ENCODE peak calls at places on chromosomes 5 and 9, in eight cellular contexts. C is ovary, L is lower lobe of right lung, R is PC-3, M is IMR-90, V is sigmoid colon, P is endodermal cell, I is tibial nerve. W is an unnamed sample.

GRCh38 chr5:1669276-1670155 is 130.1 kb downstream of the MRPL36 start:
- DNase-seq in C (no peak), L (no peak), R (no peak), M (no peak), V (no peak), P (no peak), I (no peak), W (peak; percentile 53)

GRCh38 chr9:37410969-37411785 is 11.3 kb upstream of the GRHPR start:
- DNase-seq in C (no peak), L (no peak), R (no peak), M (peak; percentile 15), V (no peak), P (peak; percentile 81), I (no peak), W (no peak)

GRCh38 chr9:116008278-116008677 is 145.3 kb upstream of the PAPPA start:
- DNase-seq in C (no peak), L (no peak), R (peak; percentile 78), M (peak; percentile 52), V (no peak), P (no peak), I (no peak), W (no peak)

GRCh38 chr9:33300546-33300945 is 10.2 kb downstream of the NFX1 start:
- DNase-seq in C (no peak), L (no peak), R (no peak), M (no peak), V (no peak), P (no peak), I (no peak), W (no peak)

GRCh38 chr9:4670591-4670990 is 4.3 kb upstream of the SPATA6L start:
- DNase-seq in C (no peak), L (no peak), R (no peak), M (no peak), V (no peak), P (no peak), I (no peak), W (no peak)

GRCh38 chr9:6007770-6008168 is 7.7 kb downstream of the RANBP6 start:
- DNase-seq in C (peak; percentile 91), L (peak; percentile 85), R (peak; percentile 49), M (peak; percentile 42), V (peak; percentile 91), P (peak; percentile 94), I (peak; percentile 60), W (peak; percentile 67)

GRCh38 chr5:107378218-107378899 is 292.4 kb downstream of the EFNA5 start:
- DNase-seq in C (no peak), L (no peak), R (peak; percentile 2), M (peak; percentile 18), V (no peak), P (no peak), I (no peak), W (no peak)

GRCh38 chr5:33370135-33370472 is 70.7 kb upstream of the TARS1 start:
- DNase-seq in C (no peak), L (no peak), R (peak; percentile 82), M (peak; percentile 99), V (peak; percentile 71), P (no peak), I (no peak), W (no peak)

GRCh38 chr9:123150708-123151503 is 117.4 kb downstream of the GPR21 start:
- DNase-seq in C (no peak), L (no peak), R (peak; percentile 2), M (peak; percentile 41), V (no peak), P (no peak), I (no peak), W (no peak)

GRCh38 chr9:78158286-78158685 is 77.6 kb upstream of the CEP78 start:
- DNase-seq in C (no peak), L (no peak), R (no peak), M (no peak), V (no peak), P (no peak), I (no peak), W (no peak)

GRCh38 chr9:114046876-114047275 is 31.2 kb downstream of the AMBP start:
- DNase-seq in C (no peak), L (no peak), R (peak; percentile 33), M (peak; percentile 52), V (no peak), P (no peak), I (no peak), W (no peak)

GRCh38 chr9:30967484-30967883 is 1417.0 kb upstream of the ACO1 start:
- DNase-seq in C (no peak), L (no peak), R (peak; percentile 3), M (no peak), V (no peak), P (no peak), I (no peak), W (no peak)

GRCh38 chr5:16600397-16600796 is 16.4 kb downstream of the RETREG1 start:
- DNase-seq in C (peak; percentile 86), L (peak; percentile 78), R (no peak), M (no peak), V (peak; percentile 73), P (no peak), I (peak; percentile 72), W (peak; percentile 77)

GRCh38 chr5:144207875-144208444 is 37.3 kb downstream of the KCTD16 start:
- DNase-seq in C (no peak), L (no peak), R (no peak), M (no peak), V (no peak), P (no peak), I (no peak), W (no peak)
- H3K4me3 ChIP-seq in C (no peak overlapping the region), L (peak overlapping the region; percentile 14), R (no peak overlapping the region), M (no peak overlapping the region), V (no peak overlapping the region), P (no peak overlapping the region), I (no peak overlapping the region), W (no peak overlapping the region)

GRCh38 chr9:68574150-68574549 is 33.5 kb upstream of the TMEM252 start:
- DNase-seq in C (no peak), L (no peak), R (peak; percentile 35), M (no peak), V (no peak), P (no peak), I (no peak), W (no peak)
- TF ChIP-seq CTCF in C (no peak), L (peak; percentile 18), R (peak; percentile 56), M (peak; percentile 24), V (peak; percentile 22), P (peak; percentile 48), I (no peak), W (no peak)

GRCh38 chr5:136033244-136033643 is 4.5 kb downstream of the TGFBI start:
- DNase-seq in C (no peak), L (no peak), R (no peak), M (no peak), V (no peak), P (no peak), I (no peak), W (no peak)
- H3K4me1 ChIP-seq in C (peaks cover 4% of the 10 kb centered on the region), L (peaks cover 69% of the 10 kb centered on the region), R (peaks cover 40% of the 10 kb centered on the region), M (peaks cover 26% of the 10 kb centered on the region), V (peaks cover 47% of the 10 kb centered on the region), P (no peaks in the 10 kb centered on the region), I (peaks cover 76% of the 10 kb centered on the region), W (peaks cover 73% of the 10 kb centered on the region)

DNA sequence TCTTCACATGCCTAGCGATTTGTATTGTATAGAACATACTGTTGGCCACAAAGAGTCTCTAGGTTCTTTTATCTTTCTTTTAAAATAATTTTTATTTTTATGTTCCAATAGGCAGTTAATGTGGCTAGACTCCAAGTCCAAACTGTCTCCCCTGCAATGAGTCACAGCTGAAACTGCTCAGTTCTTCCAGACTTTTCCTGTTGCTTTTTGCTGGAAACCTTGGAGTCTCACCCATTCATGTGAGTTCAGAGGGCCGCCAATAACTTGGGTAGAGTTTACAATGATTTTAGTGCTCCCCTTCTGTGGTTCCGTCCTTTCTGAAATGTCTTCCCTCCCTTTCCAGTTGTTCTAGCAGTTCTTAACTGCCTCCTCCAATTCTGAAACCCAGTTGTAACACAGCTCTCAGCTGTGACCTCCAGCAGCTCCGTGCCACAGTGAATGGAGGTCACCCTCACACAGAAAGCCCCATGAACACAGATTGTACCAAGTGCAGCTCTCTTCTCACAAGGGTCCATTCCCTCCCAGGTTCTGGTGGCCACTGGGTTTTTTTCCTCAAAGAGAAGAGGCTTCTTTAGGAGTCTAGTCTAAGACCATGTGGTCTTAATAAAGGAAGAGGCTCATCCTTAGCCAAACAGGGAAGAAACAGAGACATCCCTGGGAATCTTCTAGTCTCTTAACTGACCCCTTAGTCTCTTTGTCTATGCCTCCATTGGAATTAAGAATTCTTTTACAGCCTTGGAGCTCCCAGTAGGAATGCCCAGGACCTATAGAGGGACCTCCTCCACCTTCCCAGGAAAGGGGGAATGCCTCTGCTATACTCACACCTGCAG is 198.5 kb downstream of the SPOCK1 start:
- DNase-seq in C (no peak), L (no peak), R (peak; percentile 27), M (peak; percentile 65), V (no peak), P (no peak), I (no peak), W (peak; percentile 58)
- H3K4me3 ChIP-seq in C (no peak overlapping the region), L (no peak overlapping the region), R (no peak overlapping the region), M (no peak overlapping the region), V (no peak overlapping the region), P (no peak overlapping the region), I (no peak overlapping the region), W (no peak overlapping the region)